ENCODE peak calls at places on chromosomes 7 and 10, in four cellular contexts. J is BJ, U is fibroblast of the aortic adventitia, X is foreskin fibroblast. A is an unnamed sample.

GRCh38 chr7:108135446-108136190 is 5.5 kb upstream of the LAMB4 start:
- DNase-seq in J (no peak), U (no peak), X (no peak), A (no peak)

GRCh38 chr7:149823631-149824199 is 14.5 kb upstream of the ZNF862 start:
- DNase-seq in J (no peak), U (no peak), X (no peak), A (no peak)

GRCh38 chr7:88218836-88219605 is 817 bp downstream of the SRI start:
- DNase-seq in J (no peak), U (peak), X (peak), A (no peak)

GRCh38 chr7:32611201-32611691 is 116.0 kb downstream of the AVL9 start:
- DNase-seq in J (no peak), U (peak), X (no peak), A (no peak)

GRCh38 chr7:24572421-24573007 is 738 bp upstream of the PALS2 start:
- DNase-seq in J (no peak), U (peak), X (peak), A (peak)

GRCh38 chr7:137992738-137993394 is 9.0 kb downstream of the CREB3L2 start:
- DNase-seq in J (peak), U (peak), X (peak), A (no peak)

GRCh38 chr10:44259090-44259874 is 125.6 kb downstream of the CXCL12 start:
- DNase-seq in J (no peak), U (no peak), X (no peak), A (no peak)

GRCh38 chr10:43369921-43370320 is 1.5 kb upstream of the FXYD4 start:
- DNase-seq in J (no peak), U (no peak), X (no peak), A (no peak)

GRCh38 chr7:133535308-133535707 is 282.4 kb downstream of the EXOC4 start:
- DNase-seq in J (no peak), U (no peak), X (no peak), A (no peak)

GRCh38 chr10:69319911-69320316 is 41.6 kb downstream of the HK1 start:
- DNase-seq in J (no peak), U (no peak), X (no peak), A (no peak)

GRCh38 chr7:123615344-123615743 is 13.7 kb downstream of the ASB15 start:
- DNase-seq in J (peak), U (peak), X (peak), A (no peak)

GRCh38 chr7:36127075-36127740 is 25.8 kb upstream of the EEPD1 start:
- DNase-seq in J (no peak), U (no peak), X (no peak), A (no peak)

GRCh38 chr7:2729043-2729892 is 41.3 kb downstream of the AMZ1 start:
- DNase-seq in J (no peak), U (no peak), X (no peak), A (no peak)

GRCh38 chr7:108234981-108235450 is 104.9 kb upstream of the LAMB4 start:
- DNase-seq in J (no peak), U (peak), X (no peak), A (no peak)

GRCh38 chr7:82672078-82672477 is 228.5 kb upstream of the CACNA2D1 start:
- DNase-seq in J (no peak), U (no peak), X (no peak), A (no peak)

GRCh38 chr7:91151916-91152315 is 112.3 kb upstream of the FZD1 start:
- DNase-seq in J (no peak), U (no peak), X (no peak), A (no peak)

GRCh38 chr7:1673581-1674102 is 3.6 kb downstream of the ELFN1 start:
- DNase-seq in J (no peak), U (no peak), X (no peak), A (no peak)

GRCh38 chr7:157576415-157576814 is 239.6 kb downstream of the DNAJB6 start:
- DNase-seq in J (no peak), U (no peak), X (no peak), A (no peak)

GRCh38 chr7:4189151-4189570 is 492.9 kb upstream of the FOXK1 start:
- DNase-seq in J (no peak), U (no peak), X (peak), A (peak)

GRCh38 chr7:11935905-11936304 is 103.9 kb upstream of the THSD7A start:
- DNase-seq in J (no peak), U (no peak), X (no peak), A (no peak)

GRCh38 chr10:84837877-84838276 is 509.5 kb downstream of the CCSER2 start:
- DNase-seq in J (no peak), U (no peak), X (no peak), A (no peak)

GRCh38 chr10:95542761-95543160 is 18.4 kb downstream of the SORBS1 start:
- DNase-seq in J (no peak), U (no peak), X (no peak), A (no peak)

GRCh38 chr7:47992446-47992845 is 13.0 kb upstream of the HUS1 start:
- DNase-seq in J (no peak), U (no peak), X (no peak), A (no peak)

GRCh38 chr7:85261341-85261740 is 74.5 kb upstream of the SEMA3D start:
- DNase-seq in J (no peak), U (peak), X (peak), A (no peak)

GRCh38 chr7:2029211-2029905 is 203.4 kb downstream of the MAD1L1 start:
- DNase-seq in J (no peak), U (no peak), X (no peak), A (no peak)

GRCh38 chr10:110803830-110804338 is 67.8 kb upstream of the PDCD4 start:
- DNase-seq in J (no peak), U (peak), X (peak), A (no peak)

GRCh38 chr10:5985029-5985428 is 7.7 kb upstream of the IL15RA start:
- DNase-seq in J (no peak), U (no peak), X (no peak), A (no peak)

GRCh38 chr7:128406147-128406985 is 3.4 kb downstream of the IMPDH1 start:
- DNase-seq in J (no peak), U (no peak), X (no peak), A (no peak)

GRCh38 chr10:104456817-104457657 is 103.4 kb downstream of the CFAP58 start:
- DNase-seq in J (no peak), U (no peak), X (no peak), A (no peak)

GRCh38 chr7:138000081-138000701 is 1.7 kb downstream of the CREB3L2 start:
- DNase-seq in J (peak), U (peak), X (peak), A (no peak)

GRCh38 chr10:2137549-2138174 is 400.3 kb upstream of the ADARB2 start:
- DNase-seq in J (no peak), U (no peak), X (no peak), A (no peak)

GRCh38 chr7:151225948-151226510 is 976 bp downstream of the ABCF2 start:
- DNase-seq in J (no peak), U (no peak), X (no peak), A (no peak)

GRCh38 chr10:15118615-15119014 is 21.5 kb downstream of the RPP38 start:
- DNase-seq in J (no peak), U (no peak), X (no peak), A (no peak)

GRCh38 chr10:71314028-71314693 is 4.9 kb upstream of the SLC29A3 start:
- DNase-seq in J (no peak), U (peak), X (peak), A (no peak)

GRCh38 chr10:31090894-31091607 is 59.4 kb upstream of the ZNF438 start:
- DNase-seq in J (no peak), U (peak), X (no peak), A (no peak)

GRCh38 chr7:152313879-152314604 is 121.8 kb downstream of the KMT2C start:
- DNase-seq in J (peak), U (peak), X (peak), A (peak)

GRCh38 chr10:43653746-43654145 is 5.1 kb upstream of the ZNF32 start:
- DNase-seq in J (no peak), U (peak), X (peak), A (no peak)

GRCh38 chr7:65946895-65947294 is 35.1 kb downstream of the GUSB start:
- DNase-seq in J (peak), U (no peak), X (peak), A (no peak)

GRCh38 chr7:150959739-150960734 is 18.1 kb downstream of the KCNH2 start:
- DNase-seq in J (no peak), U (no peak), X (no peak), A (no peak)

GRCh38 chr10:62185914-62186692 is 82.5 kb downstream of the RTKN2 start:
- DNase-seq in J (no peak), U (no peak), X (no peak), A (no peak)

GRCh38 chr7:44221231-44221791 is 20.5 kb downstream of the YKT6 start:
- DNase-seq in J (no peak), U (no peak), X (no peak), A (no peak)
- TF ChIP-seq CTCF in J (peak), U (peak), X (no peak), A (no peak)

GRCh38 chr7:95398155-95398940 is 2.2 kb upstream of the PON3 start:
- DNase-seq in J (no peak), U (no peak), X (no peak), A (no peak)
- H3K4me3 ChIP-seq in J (no peak), U (no peak), X (no peak), A (no peak)

DNA sequence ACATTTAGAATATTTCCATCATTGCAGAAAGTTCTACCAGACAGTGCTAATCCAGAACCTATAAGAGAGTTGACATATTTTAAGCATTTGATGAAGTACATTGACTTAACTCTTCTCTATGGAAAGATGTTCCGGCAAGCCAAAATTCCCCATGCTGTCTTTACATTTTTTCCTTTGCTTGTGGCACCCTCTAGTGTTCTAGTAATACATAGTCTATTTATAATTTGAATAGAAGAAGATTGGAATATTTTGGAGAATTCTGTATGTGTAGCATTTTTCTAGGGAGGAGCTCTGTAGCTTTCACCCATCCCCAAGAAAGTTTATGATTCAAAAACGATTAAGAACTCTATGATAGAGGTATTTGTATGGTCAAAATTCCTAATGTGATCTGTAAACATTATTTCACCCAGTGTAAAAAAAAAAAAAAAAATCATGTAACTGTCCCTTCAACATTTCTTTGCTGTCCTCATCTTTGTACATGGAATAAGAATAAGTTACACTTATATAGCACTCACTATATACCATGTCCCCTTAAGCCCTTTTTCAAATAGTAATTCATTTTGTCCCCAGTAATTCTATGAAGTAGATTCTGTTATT is 33.2 kb downstream of the NRF1 start:
- DNase-seq in J (no peak), U (peak), X (peak), A (no peak)
- TF ChIP-seq CTCF in J (peak), U (peak), X (peak), A (peak)

GRCh38 chr10:3542185-3542611 is 242.8 kb downstream of the KLF6 start:
- DNase-seq in J (peak), U (peak), X (peak), A (no peak)
- H3K4me3 ChIP-seq in J (no peak), U (no peak), X (no peak), A (no peak)

DNA sequence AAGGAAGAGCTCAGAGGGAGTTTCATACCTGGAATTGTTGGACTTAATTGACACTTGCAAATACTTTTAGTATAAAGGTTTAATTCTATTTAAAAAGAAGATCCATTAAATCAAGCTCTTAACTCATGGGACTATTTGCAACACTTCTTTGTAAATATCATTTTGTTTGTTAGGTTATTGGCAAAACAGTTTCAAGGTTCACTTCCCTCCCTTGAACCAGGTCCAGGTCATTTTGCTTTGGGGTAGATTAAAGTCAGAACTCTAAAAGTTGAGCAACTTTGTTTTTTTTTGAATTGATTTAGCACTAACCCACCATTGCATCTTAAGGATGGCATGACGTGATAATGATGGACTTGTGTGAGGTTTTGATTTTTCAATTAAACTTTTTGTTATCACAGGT is 45.9 kb downstream of the ZRANB1 start:
- DNase-seq in J (no peak), U (no peak), X (no peak), A (no peak)
- TF ChIP-seq CTCF in J (no peak), U (no peak), X (no peak), A (no peak)

DNA sequence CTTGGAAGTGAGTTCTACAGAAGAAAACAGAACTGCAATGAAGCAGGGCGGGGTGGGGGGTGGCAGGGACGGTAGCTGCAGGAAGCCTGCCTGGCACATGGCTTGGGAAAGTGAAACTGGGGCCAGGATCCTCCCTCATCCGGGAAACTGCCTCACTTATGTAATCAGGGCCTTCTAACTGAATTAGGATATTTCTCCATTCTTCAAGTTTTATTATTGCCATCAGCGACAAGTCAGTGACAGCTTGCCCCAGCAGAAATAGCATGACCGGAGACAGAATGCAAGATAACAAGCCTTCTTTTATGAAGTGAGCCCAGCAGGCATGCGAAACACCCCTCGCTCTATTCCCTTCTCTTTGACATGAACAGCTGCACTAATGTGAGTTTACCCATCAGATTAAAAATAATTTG is 77.5 kb upstream of the CACUL1 start:
- DNase-seq in J (no peak), U (peak), X (no peak), A (no peak)
- H3K4me3 ChIP-seq in J (no peak), U (no peak), X (no peak), A (no peak)

DNA sequence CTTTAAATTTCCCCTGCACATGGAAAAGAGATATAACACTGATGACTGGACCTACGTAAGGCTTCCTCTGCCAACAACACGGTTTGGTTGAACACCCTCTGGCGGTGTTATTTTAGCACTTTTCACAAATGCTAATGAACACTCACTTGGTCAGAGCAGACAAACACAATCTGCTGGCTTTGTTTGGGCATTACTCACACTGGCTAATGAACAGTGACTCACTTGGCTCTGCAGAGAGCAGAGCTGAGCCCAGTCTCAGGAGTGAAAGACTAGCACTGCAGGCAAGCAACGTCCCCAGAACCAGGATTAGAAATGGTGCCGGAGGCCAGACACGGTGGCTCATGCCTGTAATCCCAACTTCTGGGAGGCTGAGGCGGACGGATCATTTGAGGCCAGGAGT is 430.8 kb downstream of the PLXNA4 start:
- DNase-seq in J (no peak), U (peak), X (peak), A (peak)
- TF ChIP-seq CTCF in J (no peak), U (no peak), X (no peak), A (no peak)

GRCh38 chr7:7972927-7973594 is 4.5 kb downstream of the GLCCI1 start:
- DNase-seq in J (no peak), U (no peak), X (no peak), A (no peak)

GRCh38 chr7:7971308-7972040 is 2.9 kb downstream of the GLCCI1 start:
- DNase-seq in J (no peak), U (no peak), X (no peak), A (no peak)

GRCh38 chr7:7970113-7970619 is 1.6 kb downstream of the GLCCI1 start:
- DNase-seq in J (no peak), U (no peak), X (no peak), A (no peak)

GRCh38 chr7:7970620-7971307 is 2.2 kb downstream of the GLCCI1 start:
- DNase-seq in J (no peak), U (peak), X (no peak), A (no peak)

DNA sequence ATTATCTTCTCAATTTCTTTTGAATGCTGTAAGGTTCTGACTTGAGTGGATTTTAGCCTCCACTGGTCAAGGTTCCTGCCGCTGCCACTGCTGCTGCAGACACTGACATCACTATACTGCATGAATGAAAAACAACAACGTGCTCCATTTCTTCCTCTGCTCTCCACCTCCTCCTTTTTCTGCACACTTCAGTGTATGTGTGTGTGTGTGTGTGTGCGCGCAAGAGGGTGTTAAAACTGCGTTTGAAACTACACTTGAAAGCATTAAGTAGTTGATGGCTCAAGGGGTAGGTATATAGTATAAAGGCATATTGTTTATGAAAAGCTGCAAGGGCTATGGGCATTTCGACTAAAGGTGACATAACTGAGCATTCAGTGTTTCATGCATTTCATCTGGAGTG is 3.5 kb downstream of the GLCCI1 start:
- DNase-seq in J (no peak), U (no peak), X (no peak), A (no peak)
- H3K4me3 ChIP-seq in J (peak), U (no peak), X (peak), A (peak)

DNA sequence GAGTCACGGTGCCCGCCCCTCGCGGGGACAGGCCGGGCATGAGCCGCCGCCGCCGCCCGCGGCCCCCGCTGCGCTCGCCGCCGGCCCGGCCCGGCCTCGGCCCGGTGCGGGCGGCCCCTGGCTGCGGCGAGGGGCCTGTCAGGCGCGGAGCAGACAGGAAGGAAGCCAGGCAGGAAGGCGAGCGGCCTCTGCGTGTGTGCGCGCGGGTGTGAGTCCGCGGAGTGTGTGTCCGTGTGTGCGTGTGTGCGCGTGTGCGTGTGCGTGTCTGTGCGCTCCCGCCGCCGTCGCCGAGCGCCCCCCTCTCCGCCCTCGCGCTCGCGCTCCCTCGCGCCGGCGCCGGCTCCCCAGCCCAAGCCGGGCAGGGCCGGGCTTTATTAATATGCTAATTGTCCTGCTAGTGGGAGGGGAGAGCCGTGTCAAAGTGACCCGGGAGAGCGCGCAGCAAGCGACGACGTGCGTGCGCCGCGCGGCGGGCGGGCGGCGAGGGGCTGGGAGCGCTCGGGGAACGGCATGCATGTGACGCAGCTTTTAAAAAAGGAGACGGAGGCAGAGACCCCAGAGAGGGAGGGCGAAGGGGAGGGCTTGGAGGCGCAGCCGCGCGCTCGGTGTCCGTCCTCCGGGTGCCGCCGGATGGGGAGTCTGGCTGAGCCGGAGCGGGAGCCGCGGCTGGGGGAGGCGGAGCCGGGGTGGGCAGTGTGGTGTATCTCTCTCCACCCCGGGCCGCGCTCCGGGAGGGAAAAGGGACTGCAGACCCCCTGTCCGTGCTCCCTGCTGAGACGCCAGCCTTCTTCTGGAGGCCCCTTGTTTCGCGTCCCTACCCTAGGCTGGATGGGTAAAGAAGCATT is at the start of gene LDB1:
- DNase-seq in J (no peak), U (peak), X (peak), A (no peak)
- TF ChIP-seq CTCF in J (peak), U (peak), X (peak), A (peak)

A was measured in epithelial cell of proximal tubule.